ENCODE peak calls at places on chromosomes 13 and 19, in eight cellular contexts. D is BE2C; Q is SK-N-SH; E is CD8-positive, alpha-beta T cell; N is choroid plexus epithelial cell; F is endothelial cell; Y is brain microvascular endothelial cell; A is AG04449. W is an unnamed sample.

GRCh38 chr19:18153555-18154134 is 682 bp downstream of the PIK3R2 start:
- DNase-seq in D (no peak), Y (no peak), N (no peak), A (no peak), E (no peak), Q (peak; percentile 59), F (no peak), W (no peak)

GRCh38 chr19:34998777-34999497 is 1.2 kb upstream of the GRAMD1A start:
- DNase-seq in Y (no peak), E (no peak), D (no peak), A (no peak), N (no peak), F (no peak), Q (peak; percentile 64), W (peak; percentile 47)

GRCh38 chr13:40539954-40540706 is 126.3 kb downstream of the FOXO1 start:
- DNase-seq in Q (no peak), F (no peak), E (no peak), A (peak; percentile 49), N (peak; percentile 89), D (no peak), Y (peak; percentile 86), W (no peak)

GRCh38 chr13:33351324-33351723 is 65.8 kb upstream of the STARD13 start:
- DNase-seq in N (peak; percentile 83), Y (peak; percentile 62), D (no peak), Q (no peak), F (no peak), A (no peak), E (no peak), W (no peak)

GRCh38 chr13:72920097-72920496 is 138.2 kb downstream of the PIBF1 start:
- DNase-seq in E (no peak), F (no peak), Q (no peak), D (no peak), N (no peak), Y (no peak), A (peak; percentile 23), W (no peak)

GRCh38 chr13:61880576-61881283 is 465.1 kb upstream of the PCDH20 start:
- DNase-seq in Q (peak; percentile 24), A (no peak), N (peak; percentile 14), E (no peak), Y (no peak), D (peak; percentile 32), F (peak; percentile 24), W (no peak)

GRCh38 chr13:49840266-49840665 is 47.8 kb upstream of the KPNA3 start:
- DNase-seq in F (no peak), D (peak; percentile 23), Y (no peak), N (no peak), Q (no peak), E (no peak), A (no peak), W (no peak)

GRCh38 chr13:87259479-87260083 is 411.6 kb upstream of the SLITRK5 start:
- DNase-seq in D (peak; percentile 32), N (peak; percentile 32), F (no peak), Q (peak; percentile 2), Y (no peak), E (no peak), A (no peak), W (peak; percentile 47)

GRCh38 chr13:110436276-110436675 is 125.2 kb downstream of the RAB20 start:
- DNase-seq in E (no peak), Q (no peak), D (no peak), A (no peak), N (peak; percentile 90), F (no peak), Y (peak; percentile 79), W (no peak)

GRCh38 chr19:31268751-31269150 is 80.5 kb downstream of the TSHZ3 start:
- DNase-seq in N (no peak), Y (no peak), E (no peak), A (no peak), F (no peak), Q (no peak), D (no peak), W (no peak)

GRCh38 chr19:5547881-5548280 is 19.9 kb downstream of the TINCR start:
- DNase-seq in Y (peak; percentile 13), F (peak; percentile 32), E (no peak), D (peak; percentile 49), Q (peak; percentile 60), A (peak; percentile 5), N (peak; percentile 61), W (peak; percentile 53)

GRCh38 chr13:67100723-67101122 is 129.4 kb downstream of the PCDH9 start:
- DNase-seq in Q (no peak), D (no peak), A (no peak), E (no peak), Y (no peak), F (no peak), N (peak; percentile 37), W (no peak)

GRCh38 chr19:1081301-1082164 is 13.6 kb downstream of the POLR2E start:
- DNase-seq in A (no peak), N (no peak), Y (no peak), D (peak; percentile 65), Q (no peak), F (no peak), E (no peak), W (no peak)

GRCh38 chr19:7982103-7982502 is 23.3 kb downstream of the ELAVL1 start:
- DNase-seq in Q (no peak), E (no peak), D (no peak), Y (no peak), F (no peak), A (no peak), N (no peak), W (peak; percentile 16)

GRCh38 chr13:41515491-41516139 is 58.3 kb downstream of the RGCC start:
- DNase-seq in F (no peak), E (no peak), Y (no peak), Q (no peak), A (no peak), N (no peak), D (no peak), W (no peak)

GRCh38 chr13:97328222-97328790 is 105.7 kb upstream of the RAP2A start:
- DNase-seq in D (no peak), Y (peak; percentile 27), A (no peak), F (peak; percentile 48), E (no peak), Q (no peak), N (peak; percentile 77), W (peak; percentile 40)

GRCh38 chr13:99659234-99659633 is 158.0 kb downstream of the TM9SF2 start:
- DNase-seq in Q (no peak), F (no peak), A (no peak), N (no peak), D (no peak), Y (no peak), E (no peak), W (no peak)

GRCh38 chr13:99657848-99658265 is 156.6 kb downstream of the TM9SF2 start:
- DNase-seq in D (no peak), Q (peak; percentile 28), E (peak; percentile 12), F (peak; percentile 55), Y (peak; percentile 35), A (no peak), N (peak; percentile 43), W (peak; percentile 62)

GRCh38 chr13:99660101-99660500 is 158.8 kb downstream of the TM9SF2 start:
- DNase-seq in D (no peak), N (no peak), Q (no peak), Y (no peak), E (no peak), F (no peak), A (no peak), W (no peak)

GRCh38 chr13:99656843-99657506 is 155.7 kb downstream of the TM9SF2 start:
- DNase-seq in Y (no peak), Q (no peak), F (no peak), E (no peak), D (no peak), N (peak; percentile 22), A (no peak), W (no peak)

GRCh38 chr13:99658266-99658991 is 157.2 kb downstream of the TM9SF2 start:
- DNase-seq in E (peak; percentile 44), Q (peak; percentile 59), N (peak; percentile 86), D (peak; percentile 19), F (peak; percentile 56), A (no peak), Y (peak; percentile 71), W (peak; percentile 62)
- TF ChIP-seq CTCF in E (no peak), Q (peak; percentile 56), N (peak; percentile 61), D (peak; percentile 55), F (no peak), A (peak; percentile 7), Y (peak; percentile 57), W (no peak)

DNA sequence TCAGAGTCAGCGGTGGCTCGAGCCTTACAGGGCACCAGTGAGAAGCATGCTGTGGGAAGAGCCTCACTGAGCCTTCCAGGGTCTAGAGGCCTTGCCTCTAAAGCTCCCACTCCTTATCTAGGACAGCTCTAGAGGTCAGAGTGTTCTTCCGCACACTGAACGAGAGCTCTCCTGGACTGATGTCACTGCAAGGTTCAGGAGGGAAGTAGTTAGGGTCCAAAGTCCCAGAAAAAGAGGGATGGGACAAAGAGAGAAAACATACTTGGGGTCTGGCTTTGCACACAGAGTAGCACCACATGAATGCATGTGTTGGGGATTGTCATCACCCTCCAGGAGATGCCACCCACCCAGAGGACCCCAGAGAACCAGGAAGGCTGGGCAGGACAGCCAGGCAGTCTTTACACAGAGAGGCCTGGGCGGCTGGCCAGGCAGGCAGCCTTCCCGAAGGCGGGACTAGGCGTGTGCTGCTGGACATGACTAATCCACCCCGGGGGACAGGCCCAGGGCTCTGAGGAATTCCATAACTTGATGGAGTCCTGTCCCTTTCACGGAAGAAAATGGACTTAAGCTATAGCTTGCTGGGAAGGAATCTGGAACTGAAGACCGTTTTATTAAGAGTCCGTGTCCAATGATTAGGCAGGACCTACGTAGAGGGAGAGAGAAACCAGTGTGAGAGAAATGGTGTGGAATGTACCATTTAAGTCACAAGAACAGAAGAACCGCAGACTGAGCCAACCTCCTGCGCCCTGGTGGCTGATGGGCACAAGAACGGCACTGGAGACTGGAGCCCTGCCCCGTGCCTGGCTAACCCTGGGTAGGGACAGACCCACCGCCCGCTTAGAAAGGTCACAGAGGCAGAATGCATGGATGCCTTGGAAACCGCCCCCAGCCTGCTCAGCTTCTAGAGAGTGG is 16.7 kb upstream of the EPHX3 start:
- DNase-seq in D (no peak), N (peak; percentile 92), E (no peak), Y (peak; percentile 86), A (peak; percentile 75), Q (no peak), F (no peak), W (no peak)
- TF ChIP-seq CTCF in D (no peak), N (peak; percentile 11), E (no peak), Y (no peak), A (no peak), Q (peak; percentile 22), F (no peak), W (no peak)

DNA sequence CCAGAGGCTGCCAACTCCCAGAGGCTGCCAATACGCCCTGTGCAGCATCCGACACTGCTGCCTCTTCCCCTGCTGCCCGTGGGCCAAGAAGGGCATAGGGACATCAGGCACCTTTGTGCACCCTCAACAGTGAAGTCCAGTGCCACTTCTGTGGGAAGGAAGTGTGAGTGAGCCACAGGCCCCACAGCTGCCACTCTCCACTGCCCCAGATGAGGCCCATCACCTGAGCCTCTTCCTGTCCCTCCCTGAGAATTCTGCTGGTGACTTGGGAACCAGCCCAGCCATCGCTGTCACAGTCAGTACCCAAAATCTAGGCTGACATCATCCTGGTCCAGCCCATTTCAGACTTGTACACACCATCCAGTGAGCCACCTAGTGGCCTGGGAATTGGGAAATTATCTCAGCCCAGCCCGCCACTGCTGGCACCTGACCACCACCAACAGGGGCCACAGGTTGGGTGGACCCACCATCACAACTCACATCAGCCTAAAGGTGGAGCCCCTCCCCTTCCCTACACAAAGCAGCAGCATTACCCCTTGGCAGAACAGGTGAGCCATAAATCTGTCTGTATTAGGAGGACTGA is 733.9 kb upstream of the KLHL1 start:
- DNase-seq in D (peak; percentile 15), N (no peak), E (no peak), F (no peak), Q (no peak), Y (no peak), A (no peak), W (no peak)
- TF ChIP-seq CTCF in D (peak; percentile 34), N (peak; percentile 15), E (no peak), F (no peak), Q (no peak), Y (no peak), A (no peak), W (no peak)

GRCh38 chr13:51645154-51645650 is 60.9 kb downstream of the WDFY2 start:
- DNase-seq in Q (no peak), N (peak; percentile 92), Y (peak; percentile 87), A (no peak), F (no peak), E (no peak), D (no peak), W (no peak)
- TF ChIP-seq CTCF in Q (no peak), N (no peak), Y (peak; percentile 5), A (no peak), F (no peak), E (no peak), D (no peak), W (no peak)